ENCODE peak calls at places on chromosome 15, in four cellular contexts. U, L, H and X are unnamed samples.

GRCh38 chr15:72935521-72935920 is 116.7 kb upstream of the NEO1 start:
- DNase-seq in U (no peak), L (no peak), H (no peak), X (no peak)

GRCh38 chr15:96625251-96625650 is 294.8 kb downstream of the NR2F2 start:
- DNase-seq in U (no peak), L (no peak), H (no peak), X (no peak)

GRCh38 chr15:89740137-89740536 is 10.9 kb downstream of the MESP1 start:
- DNase-seq in U (peak), L (peak), H (peak), X (peak)

GRCh38 chr15:74449643-74450205 is 11.2 kb downstream of the UBL7 start:
- DNase-seq in U (no peak), L (no peak), H (no peak), X (no peak)

GRCh38 chr15:41981373-41982132 is 9.2 kb upstream of the EHD4 start:
- DNase-seq in U (no peak), L (no peak), H (peak), X (no peak)

GRCh38 chr15:57595011-57595866 is 3.5 kb downstream of the MYZAP start:
- DNase-seq in U (no peak), L (no peak), H (no peak), X (no peak)

GRCh38 chr15:41577863-41578735 is 19.1 kb downstream of the TYRO3 start:
- DNase-seq in U (no peak), L (no peak), H (no peak), X (no peak)

GRCh38 chr15:52799145-52799811 is 9.1 kb upstream of the ONECUT1 start:
- DNase-seq in U (no peak), L (no peak), H (no peak), X (no peak)

GRCh38 chr15:69082041-69082502 is 67.6 kb downstream of the NOX5 start:
- DNase-seq in U (no peak), L (no peak), H (no peak), X (no peak)

GRCh38 chr15:74614744-74615312 is 808 bp upstream of the CLK3 start:
- DNase-seq in U (peak), L (peak), H (peak), X (peak)

GRCh38 chr15:57634290-57634689 is 42.6 kb downstream of the MYZAP start:
- DNase-seq in U (no peak), L (no peak), H (no peak), X (no peak)

GRCh38 chr15:29135702-29136426 is 133.8 kb downstream of the NSMCE3 start:
- DNase-seq in U (no peak), L (no peak), H (no peak), X (no peak)

GRCh38 chr15:82968066-82968465 is 15.5 kb upstream of the HOMER2 start:
- DNase-seq in U (no peak), L (no peak), H (no peak), X (peak)

GRCh38 chr15:62067448-62068044 is 769 bp downstream of the C2CD4A start:
- DNase-seq in U (peak), L (no peak), H (no peak), X (no peak)

GRCh38 chr15:88932271-88932874 is 19.2 kb upstream of the MFGE8 start:
- DNase-seq in U (no peak), L (no peak), H (no peak), X (no peak)

DNA sequence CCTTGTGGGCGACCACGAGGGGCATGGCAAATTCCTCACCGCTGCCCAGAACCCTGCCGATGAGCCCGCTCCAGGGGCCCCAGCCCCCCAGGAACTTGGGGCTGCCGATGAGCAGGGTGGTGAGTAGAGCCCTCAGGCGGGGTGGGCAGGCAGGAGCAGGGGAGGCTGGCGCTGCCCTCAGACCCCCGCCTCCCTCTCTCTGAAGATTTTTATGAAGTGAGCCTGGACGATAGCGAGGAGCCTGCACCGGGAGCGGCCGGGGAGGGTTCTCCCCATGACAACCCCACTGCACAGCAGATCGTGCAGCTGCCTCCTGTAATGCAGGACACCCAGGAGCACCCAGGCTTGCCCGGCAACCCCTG is 56.7 kb upstream of the UBE2Q2 start:
- DNase-seq in U (no peak), L (no peak), H (no peak), X (no peak)
- TF ChIP-seq POLR2AphosphoS5 in U (no peak), L (no peak), H (no peak), X (no peak)

GRCh38 chr15:51735211-51735610 is 2.2 kb downstream of the LYSMD2 start:
- DNase-seq in U (no peak), L (no peak), H (no peak), X (no peak)

GRCh38 chr15:51736069-51736468 is 1.4 kb downstream of the LYSMD2 start:
- DNase-seq in U (no peak), L (peak), H (no peak), X (peak)

GRCh38 chr15:51732661-51733060 is 4.8 kb downstream of the LYSMD2 start:
- DNase-seq in U (no peak), L (no peak), H (no peak), X (no peak)

GRCh38 chr15:51735611-51736010 is 1.8 kb downstream of the LYSMD2 start:
- DNase-seq in U (no peak), L (no peak), H (no peak), X (no peak)

GRCh38 chr15:51731549-51732267 is 5.7 kb downstream of the LYSMD2 start:
- DNase-seq in U (peak), L (peak), H (no peak), X (peak)
- TF ChIP-seq SPI1 in U (peak), L (peak), H (peak), X (peak)

GRCh38 chr15:91866371-91866905 is 12.9 kb downstream of the SLCO3A1 start:
- DNase-seq in U (no peak), L (no peak), H (no peak), X (no peak)
- TF ChIP-seq POLR2AphosphoS5 in U (no peak), L (no peak), H (no peak), X (no peak)

GRCh38 chr15:34783471-34783870 is 11.9 kb downstream of the ACTC1 start:
- DNase-seq in U (no peak), L (no peak), H (no peak), X (no peak)
- TF ChIP-seq SPI1 in U (no peak), L (no peak), H (no peak), X (no peak)

GRCh38 chr15:75843618-75844610 is 667 bp downstream of the UBE2Q2 start:
- DNase-seq in U (peak), L (no peak), H (peak), X (peak)

GRCh38 chr15:75844629-75845390 is 1.6 kb downstream of the UBE2Q2 start:
- DNase-seq in U (no peak), L (no peak), H (no peak), X (no peak)

GRCh38 chr15:75840659-75841058 is 2.6 kb upstream of the UBE2Q2 start:
- DNase-seq in U (no peak), L (no peak), H (no peak), X (no peak)

GRCh38 chr15:75842722-75843617 is at the start of gene UBE2Q2:
- DNase-seq in U (peak), L (no peak), H (peak), X (peak)
- TF ChIP-seq POLR2AphosphoS5 in U (no peak), L (peak), H (peak), X (no peak)

GRCh38 chr15:33795076-33795475 is 173.2 kb upstream of the CHRM5 start:
- DNase-seq in U (no peak), L (no peak), H (no peak), X (no peak)

GRCh38 chr15:33794425-33794824 is 173.9 kb upstream of the CHRM5 start:
- DNase-seq in U (no peak), L (no peak), H (no peak), X (no peak)

DNA sequence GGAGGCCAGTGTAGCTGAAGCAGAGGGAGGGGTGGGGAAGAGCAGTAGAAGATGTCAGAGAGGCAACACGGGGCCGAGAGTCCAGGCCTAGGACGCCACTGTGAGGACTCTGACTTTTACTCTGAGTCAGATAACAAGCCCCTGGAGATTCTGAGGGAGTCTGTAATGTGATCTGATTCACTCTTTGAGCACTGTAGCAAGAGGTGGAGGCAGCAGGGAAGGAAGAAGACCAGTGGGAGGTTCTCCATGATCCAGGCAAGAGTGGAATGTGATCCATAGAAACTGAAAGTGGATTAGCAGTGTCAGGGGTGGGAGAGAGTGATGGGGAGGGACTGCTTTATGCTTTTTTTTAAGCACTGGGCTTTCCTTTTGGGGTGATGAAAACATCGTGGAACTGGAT is 179.2 kb upstream of the CHRM5 start:
- DNase-seq in U (no peak), L (no peak), H (no peak), X (no peak)
- TF ChIP-seq SPI1 in U (no peak), L (no peak), H (no peak), X (no peak)